ENCODE peak calls at places on chromosomes 16 and 17, in seven cellular contexts. A, Q, H, B, G, F and X are unnamed samples.

GRCh38 chr17:6831662-6832263 is at the start of gene TEKT1:
- DNase-seq in A (peak), Q (peak), B (peak), F (peak), H (peak), G (peak), X (peak)

GRCh38 chr16:87570564-87570937 is 31.8 kb upstream of the JPH3 start:
- DNase-seq in G (no peak), A (no peak), B (no peak), F (no peak), Q (no peak), H (no peak), X (no peak)

GRCh38 chr16:54361246-54361645 is 74.7 kb upstream of the IRX3 start:
- DNase-seq in B (no peak), H (no peak), A (no peak), G (no peak), F (peak), Q (no peak), X (no peak)

GRCh38 chr17:17547210-17547764 is 44.2 kb downstream of the PEMT start:
- DNase-seq in A (no peak), H (no peak), Q (no peak), B (no peak), G (no peak), F (no peak), X (no peak)

GRCh38 chr17:72344613-72345012 is 223.8 kb downstream of the SOX9 start:
- DNase-seq in F (no peak), G (no peak), B (no peak), A (no peak), H (no peak), Q (no peak), X (no peak)

GRCh38 chr17:32452281-32452680 is 8.0 kb downstream of the PSMD11 start:
- DNase-seq in Q (no peak), B (no peak), A (no peak), H (no peak), F (no peak), G (no peak), X (no peak)

GRCh38 chr17:32627233-32628008 is 140.6 kb downstream of the CDK5R1 start:
- DNase-seq in B (peak), G (no peak), F (no peak), Q (no peak), A (no peak), H (no peak), X (no peak)

GRCh38 chr16:22139008-22139407 is 23.3 kb upstream of the SDR42E2 start:
- DNase-seq in F (no peak), B (peak), H (no peak), G (no peak), A (no peak), Q (no peak), X (no peak)

GRCh38 chr17:40551874-40552768 is 13.2 kb downstream of the CCR7 start:
- DNase-seq in H (no peak), B (no peak), Q (no peak), F (peak), A (no peak), G (no peak), X (peak)

GRCh38 chr17:6361733-6362132 is 73.2 kb downstream of the AIPL1 start:
- DNase-seq in G (no peak), Q (no peak), H (no peak), F (no peak), B (no peak), A (no peak), X (no peak)